ENCODE peak calls at places on chromosomes 4 and X, in four cellular contexts. One of them, this sample, is unnamed.

GRCh38 chr4:186704059-186704458 is 19.6 kb downstream of the FAT1 start:
- DNase-seq in tibial nerve: no peak
- DNase-seq in transverse colon: no peak
- DNase-seq in H1: no peak
- DNase-seq in this sample: no peak

GRCh38 chr4:869776-870175 is 43.8 kb upstream of the CPLX1 start:
- DNase-seq in tibial nerve: no peak
- DNase-seq in transverse colon: no peak
- DNase-seq in H1: no peak
- DNase-seq in this sample: no peak

GRCh38 chr4:151917145-151917775 is 156.5 kb upstream of the GATB start:
- DNase-seq in tibial nerve: no peak
- DNase-seq in transverse colon: no peak
- DNase-seq in H1: no peak
- DNase-seq in this sample: no peak

GRCh38 chrX:112211459-112211858 is 128.9 kb upstream of the TRPC5 start:
- DNase-seq in tibial nerve: no peak
- DNase-seq in transverse colon: no peak
- DNase-seq in H1: no peak
- DNase-seq in this sample: no peak

GRCh38 chr4:47839259-47839658 is 1.4 kb upstream of the CORIN start:
- DNase-seq in tibial nerve: peak; percentile 13
- DNase-seq in transverse colon: no peak
- DNase-seq in H1: no peak
- DNase-seq in this sample: no peak

GRCh38 chr4:52870225-52870624 is 8.1 kb downstream of the RASL11B start:
- DNase-seq in tibial nerve: no peak
- DNase-seq in transverse colon: no peak
- DNase-seq in H1: no peak
- DNase-seq in this sample: no peak

GRCh38 chrX:18707442-18708049 is at the start of gene PPEF1:
- DNase-seq in tibial nerve: no peak
- DNase-seq in transverse colon: no peak
- DNase-seq in H1: no peak
- DNase-seq in this sample: peak; percentile 74

GRCh38 chrX:115690554-115691216 is 129.7 kb downstream of the PLS3 start:
- DNase-seq in tibial nerve: peak; percentile 80
- DNase-seq in transverse colon: peak; percentile 35
- DNase-seq in H1: peak; percentile 54
- DNase-seq in this sample: peak; percentile 64

GRCh38 chr4:14387647-14388046 is 614.6 kb upstream of the CPEB2 start:
- DNase-seq in tibial nerve: no peak
- DNase-seq in transverse colon: no peak
- DNase-seq in H1: no peak
- DNase-seq in this sample: no peak

GRCh38 chrX:40945366-40945713 is 139.9 kb upstream of the USP9X start:
- DNase-seq in tibial nerve: peak; percentile 54
- DNase-seq in transverse colon: peak; percentile 26
- DNase-seq in H1: no peak
- DNase-seq in this sample: no peak

GRCh38 chrX:33726281-33727160 is 405.6 kb downstream of the FAM47A start:
- DNase-seq in tibial nerve: no peak
- DNase-seq in transverse colon: no peak
- DNase-seq in H1: no peak
- DNase-seq in this sample: no peak

GRCh38 chrX:46381630-46382029 is 163.6 kb downstream of the ZNF674 start:
- DNase-seq in tibial nerve: peak; percentile 8
- DNase-seq in transverse colon: peak; percentile 12
- DNase-seq in H1: no peak
- DNase-seq in this sample: no peak

GRCh38 chr4:122658818-122659295 is 38.0 kb upstream of the IL21 start:
- DNase-seq in tibial nerve: no peak
- DNase-seq in transverse colon: no peak
- DNase-seq in H1: no peak
- DNase-seq in this sample: no peak

GRCh38 chr4:122661176-122661575 is 40.3 kb upstream of the IL21 start:
- DNase-seq in tibial nerve: no peak
- DNase-seq in transverse colon: no peak
- DNase-seq in H1: no peak
- DNase-seq in this sample: no peak

GRCh38 chr4:122662701-122663100 is 41.8 kb upstream of the IL21 start:
- DNase-seq in tibial nerve: no peak
- DNase-seq in transverse colon: no peak
- DNase-seq in H1: no peak
- DNase-seq in this sample: no peak

GRCh38 chr4:122663814-122664610 is 43.1 kb upstream of the IL21 start:
- DNase-seq in tibial nerve: no peak
- DNase-seq in transverse colon: no peak
- DNase-seq in H1: no peak
- DNase-seq in this sample: no peak

GRCh38 chr4:122661661-122662160 is 40.8 kb upstream of the IL21 start:
- DNase-seq in tibial nerve: no peak
- DNase-seq in transverse colon: no peak
- DNase-seq in H1: no peak
- DNase-seq in this sample: no peak
- TF ChIP-seq EP300 in tibial nerve: no peak
- TF ChIP-seq EP300 in transverse colon: no peak
- TF ChIP-seq EP300 in H1: no peak
- TF ChIP-seq EP300 in this sample: no peak

GRCh38 chr4:140754918-140755810 is 1.0 kb downstream of the TBC1D9 start:
- DNase-seq in tibial nerve: no peak
- DNase-seq in transverse colon: no peak
- DNase-seq in H1: no peak
- DNase-seq in this sample: no peak
- H3K4me3 ChIP-seq in tibial nerve: peak overlapping the region; percentile 72
- H3K4me3 ChIP-seq in transverse colon: peak overlapping the region; percentile 65
- H3K4me3 ChIP-seq in H1: peak overlapping the region; percentile 67
- H3K4me3 ChIP-seq in this sample: peak overlapping the region; percentile 93

DNA sequence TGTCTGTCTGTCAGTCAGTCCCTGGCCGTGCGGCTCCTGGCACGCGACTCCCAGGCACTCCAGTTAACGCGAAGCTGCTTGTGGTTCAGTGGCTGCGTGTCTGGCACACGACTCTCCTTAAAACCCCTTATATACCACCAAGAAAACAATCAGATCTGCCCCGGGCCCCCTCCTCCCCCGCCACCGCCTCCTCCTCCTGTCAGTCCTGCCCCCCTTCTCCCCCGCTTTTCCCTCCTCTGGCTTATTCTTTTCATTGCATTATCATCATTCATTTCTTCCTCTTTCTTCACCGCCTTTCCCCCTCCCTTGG is at the start of gene NEUROG2:
- DNase-seq in tibial nerve: no peak
- DNase-seq in transverse colon: no peak
- DNase-seq in H1: no peak
- DNase-seq in this sample: peak; percentile 72
- H3K4me1 ChIP-seq in tibial nerve: peaks cover 25% of the 10 kb centered on the region
- H3K4me1 ChIP-seq in transverse colon: peaks cover 10% of the 10 kb centered on the region
- H3K4me1 ChIP-seq in H1: peaks cover 18% of the 10 kb centered on the region
- H3K4me1 ChIP-seq in this sample: peaks cover 31% of the 10 kb centered on the region

GRCh38 chrX:136880003-136880451 is 498 bp downstream of the RBMX start:
- DNase-seq in tibial nerve: peak; percentile 17
- DNase-seq in transverse colon: peak; percentile 19
- DNase-seq in H1: no peak
- DNase-seq in this sample: peak; percentile 18

GRCh38 chrX:136879001-136879667 is 1.4 kb downstream of the RBMX start:
- DNase-seq in tibial nerve: no peak
- DNase-seq in transverse colon: no peak
- DNase-seq in H1: no peak
- DNase-seq in this sample: no peak

GRCh38 chrX:136878423-136878822 is 2.1 kb downstream of the RBMX start:
- DNase-seq in tibial nerve: no peak
- DNase-seq in transverse colon: no peak
- DNase-seq in H1: no peak
- DNase-seq in this sample: no peak

GRCh38 chrX:136880452-136881013 is at the start of gene RBMX:
- DNase-seq in tibial nerve: peak; percentile 94
- DNase-seq in transverse colon: peak; percentile 92
- DNase-seq in H1: peak; percentile 67
- DNase-seq in this sample: peak; percentile 87
- TF ChIP-seq EP300 in tibial nerve: peak; percentile 99
- TF ChIP-seq EP300 in transverse colon: no peak
- TF ChIP-seq EP300 in H1: no peak
- TF ChIP-seq EP300 in this sample: no peak

DNA sequence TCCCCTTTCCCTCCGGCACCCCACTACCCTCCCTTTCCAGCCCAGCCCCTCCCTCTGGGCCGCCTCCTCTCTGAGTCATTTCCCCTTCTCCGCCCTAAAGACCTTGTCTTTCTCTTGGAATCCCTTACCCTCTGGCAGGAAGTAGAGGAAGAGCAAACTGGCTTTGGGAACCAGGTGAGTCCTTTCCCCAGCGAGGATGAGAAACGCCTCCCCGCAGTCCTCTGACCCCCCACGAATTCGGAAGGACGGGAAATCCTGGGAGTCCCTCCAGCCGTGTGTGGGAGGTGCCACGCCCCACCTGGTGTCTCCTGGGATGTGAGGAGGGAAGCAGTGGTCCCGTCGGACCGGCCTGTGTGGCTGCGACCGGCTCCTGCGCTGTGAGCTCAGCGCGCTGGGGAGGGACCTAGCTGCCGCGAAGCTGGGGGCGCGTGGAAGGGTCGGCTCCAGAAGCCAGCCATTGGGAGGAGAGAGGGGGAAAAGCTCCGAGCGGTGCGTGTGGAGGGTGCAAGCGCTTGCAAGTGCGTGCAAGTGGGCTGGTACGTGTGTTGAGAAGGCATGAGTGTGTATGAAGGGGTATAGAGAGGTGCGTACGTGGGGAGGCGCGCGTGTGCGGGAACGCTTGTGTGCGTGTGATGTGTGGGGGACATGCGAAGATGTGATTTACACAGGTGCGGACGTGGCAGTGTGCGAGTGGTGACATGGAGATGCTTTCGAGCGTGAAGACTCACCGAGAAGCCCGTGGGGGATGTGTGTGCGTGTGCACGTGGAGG is 46.3 kb downstream of the TEX13B start:
- DNase-seq in tibial nerve: no peak
- DNase-seq in transverse colon: no peak
- DNase-seq in H1: no peak
- DNase-seq in this sample: no peak
- H3K4me3 ChIP-seq in tibial nerve: peak overlapping the region; percentile 12
- H3K4me3 ChIP-seq in transverse colon: no peak overlapping the region
- H3K4me3 ChIP-seq in H1: peak overlapping the region; percentile 76
- H3K4me3 ChIP-seq in this sample: no peak overlapping the region

GRCh38 chr4:82363896-82364487 is 9.8 kb downstream of the HNRNPD start:
- DNase-seq in tibial nerve: no peak
- DNase-seq in transverse colon: no peak
- DNase-seq in H1: no peak
- DNase-seq in this sample: no peak
- H3K4me1 ChIP-seq in tibial nerve: peaks cover 71% of the 10 kb centered on the region
- H3K4me1 ChIP-seq in transverse colon: peaks cover 31% of the 10 kb centered on the region
- H3K4me1 ChIP-seq in H1: no peaks in the 10 kb centered on the region
- H3K4me1 ChIP-seq in this sample: peaks cover 20% of the 10 kb centered on the region